ENCODE peak calls at places on chromosomes 5 and 9, in six cellular contexts. K, P, T, W, F and M are unnamed samples.

GRCh38 chr5:10585120-10585915 is 21.4 kb downstream of the ANKRD33B start:
- DNase-seq in K (no peak), P (no peak), T (no peak), W (no peak), F (no peak), M (no peak)

GRCh38 chr5:58348996-58349728 is 110.7 kb downstream of the PLK2 start:
- DNase-seq in K (peak), P (no peak), T (no peak), W (no peak), F (no peak), M (no peak)

GRCh38 chr9:87375397-87376073 is 122.1 kb upstream of the DAPK1 start:
- DNase-seq in K (no peak), P (no peak), T (no peak), W (no peak), F (no peak), M (peak)

GRCh38 chr9:134454386-134454978 is 128.2 kb downstream of the RXRA start:
- DNase-seq in K (no peak), P (no peak), T (no peak), W (no peak), F (peak), M (no peak)

GRCh38 chr5:9165567-9165966 is 380.3 kb downstream of the SEMA5A start:
- DNase-seq in K (no peak), P (peak), T (no peak), W (no peak), F (no peak), M (peak)

GRCh38 chr9:27142299-27142930 is 33.4 kb downstream of the TEK start:
- DNase-seq in K (no peak), P (no peak), T (no peak), W (no peak), F (no peak), M (no peak)

GRCh38 chr5:136133416-136134383 is 1.1 kb downstream of the SMAD5 start:
- DNase-seq in K (peak), P (peak), T (peak), W (no peak), F (peak), M (peak)

GRCh38 chr9:903886-904285 is 62.4 kb downstream of the DMRT1 start:
- DNase-seq in K (no peak), P (no peak), T (no peak), W (no peak), F (no peak), M (no peak)

GRCh38 chr5:132678735-132679134 is 4.9 kb downstream of the IL4 start:
- DNase-seq in K (no peak), P (no peak), T (no peak), W (no peak), F (no peak), M (no peak)

GRCh38 chr5:167478156-167478555 is 813.3 kb upstream of the WWC1 start:
- DNase-seq in K (no peak), P (no peak), T (no peak), W (no peak), F (no peak), M (no peak)

GRCh38 chr9:125867752-125868400 is 120.7 kb downstream of the PBX3 start:
- DNase-seq in K (peak), P (no peak), T (no peak), W (no peak), F (no peak), M (no peak)

GRCh38 chr9:16138561-16138960 is 585.7 kb downstream of the CCDC171 start:
- DNase-seq in K (no peak), P (no peak), T (no peak), W (no peak), F (no peak), M (no peak)

GRCh38 chr9:8856686-8857329 is 1057.2 kb upstream of the DMAC1 start:
- DNase-seq in K (no peak), P (no peak), T (no peak), W (no peak), F (peak), M (no peak)

GRCh38 chr5:137506296-137506695 is 7.2 kb upstream of the SPOCK1 start:
- DNase-seq in K (no peak), P (no peak), T (no peak), W (no peak), F (no peak), M (no peak)

GRCh38 chr5:140165101-140165920 is 9.7 kb upstream of the CYSTM1 start:
- DNase-seq in K (no peak), P (no peak), T (no peak), W (no peak), F (no peak), M (no peak)

GRCh38 chr9:134571946-134572914 is 69.4 kb upstream of the COL5A1 start:
- DNase-seq in K (no peak), P (no peak), T (no peak), W (no peak), F (peak), M (no peak)

GRCh38 chr5:55714339-55714738 is 2.2 kb upstream of the SLC38A9 start:
- DNase-seq in K (no peak), P (no peak), T (peak), W (no peak), F (no peak), M (peak)

GRCh38 chr9:125523681-125524080 is 183.3 kb downstream of the MAPKAP1 start:
- DNase-seq in K (no peak), P (no peak), T (no peak), W (no peak), F (no peak), M (no peak)

GRCh38 chr9:133990366-133991210 is 1.5 kb downstream of the VAV2 start:
- DNase-seq in K (peak), P (peak), T (no peak), W (no peak), F (peak), M (peak)

GRCh38 chr5:152329191-152329590 is 75.9 kb downstream of the NMUR2 start:
- DNase-seq in K (no peak), P (no peak), T (no peak), W (no peak), F (no peak), M (no peak)

GRCh38 chr5:135063056-135063445 is 29.0 kb upstream of the PITX1 start:
- DNase-seq in K (no peak), P (no peak), T (no peak), W (no peak), F (no peak), M (no peak)

GRCh38 chr5:60597570-60597969 is 102.4 kb downstream of the DEPDC1B start:
- DNase-seq in K (no peak), P (no peak), T (no peak), W (no peak), F (no peak), M (no peak)

GRCh38 chr9:79661926-79662552 is 90.3 kb downstream of the TLE4 start:
- DNase-seq in K (no peak), P (peak), T (no peak), W (no peak), F (no peak), M (no peak)

GRCh38 chr5:65157906-65158603 is 323.7 kb downstream of the ADAMTS6 start:
- DNase-seq in K (no peak), P (no peak), T (no peak), W (no peak), F (no peak), M (no peak)
- H2BK120ac ChIP-seq in K (peak), P (no peak), T (no peak), W (no peak), F (no peak), M (peak)

DNA sequence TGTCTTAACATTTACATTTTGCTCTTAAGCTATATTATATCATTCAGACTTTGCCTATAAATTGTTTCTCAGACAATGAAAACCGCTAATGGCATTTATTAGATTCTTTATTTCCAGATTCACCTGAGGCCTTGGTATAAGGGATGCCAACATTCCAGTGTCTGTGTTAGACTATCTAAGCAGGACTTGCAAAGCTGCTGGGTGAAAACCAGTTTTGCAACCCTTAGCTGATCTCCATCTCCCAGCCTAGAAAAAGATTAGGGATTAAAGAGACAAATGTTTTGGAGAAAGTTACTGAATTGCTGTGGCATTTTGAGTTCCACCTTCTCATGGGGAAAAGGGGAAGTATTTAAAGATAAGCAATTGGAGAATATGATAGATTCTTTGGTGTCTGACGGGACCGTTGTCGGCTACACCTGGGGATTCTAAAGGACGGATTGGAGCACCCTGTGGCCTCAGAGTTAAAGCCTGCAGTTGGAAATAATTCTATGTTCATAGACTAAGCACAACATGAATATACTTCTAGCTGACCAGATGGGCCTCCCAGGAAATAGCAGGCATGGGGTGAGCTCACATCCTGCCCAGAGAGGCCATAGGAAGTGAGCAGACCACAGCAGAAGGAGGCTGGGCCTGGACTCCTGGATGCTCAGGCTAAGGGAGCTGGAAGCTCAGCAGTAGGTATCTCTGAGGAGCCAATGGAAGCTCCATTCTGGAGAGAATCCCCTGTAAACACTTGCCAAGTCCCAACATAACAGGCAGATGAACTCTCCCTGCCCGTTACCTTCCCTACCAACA is 21.8 kb downstream of the ENTREP1 start:
- DNase-seq in K (peak), P (no peak), T (no peak), W (no peak), F (no peak), M (peak)
- H2AFZ ChIP-seq in K (peak), P (no peak), T (no peak), W (no peak), F (no peak), M (no peak)

DNA sequence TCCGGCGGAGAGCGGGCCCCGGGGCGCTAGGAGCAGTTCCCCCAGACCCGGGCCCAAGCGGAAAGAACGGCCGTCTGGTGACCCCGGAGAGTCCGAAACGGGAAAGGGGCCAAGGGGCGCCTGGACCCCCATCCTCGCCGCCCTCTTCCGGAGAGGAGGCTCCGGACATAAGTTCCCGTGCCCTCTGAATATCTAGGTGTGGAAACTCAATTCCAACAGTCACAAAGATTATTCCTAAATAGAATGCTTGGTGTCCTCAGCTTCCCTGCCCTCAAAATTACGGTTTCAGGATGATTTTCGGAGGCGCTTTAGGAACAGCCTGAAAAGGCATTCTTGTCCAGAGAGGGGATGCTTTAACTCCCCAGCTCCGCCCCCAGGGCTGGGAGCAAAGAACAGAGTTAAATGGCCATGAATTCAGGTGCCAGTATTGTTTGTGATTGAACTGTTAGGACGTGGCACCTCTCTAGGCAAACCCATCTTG is 688 bp upstream of the LHFPL2 start:
- DNase-seq in K (no peak), P (no peak), T (no peak), W (no peak), F (peak), M (peak)
- H2BK120ac ChIP-seq in K (peak), P (no peak), T (no peak), W (peak), F (peak), M (peak)

DNA sequence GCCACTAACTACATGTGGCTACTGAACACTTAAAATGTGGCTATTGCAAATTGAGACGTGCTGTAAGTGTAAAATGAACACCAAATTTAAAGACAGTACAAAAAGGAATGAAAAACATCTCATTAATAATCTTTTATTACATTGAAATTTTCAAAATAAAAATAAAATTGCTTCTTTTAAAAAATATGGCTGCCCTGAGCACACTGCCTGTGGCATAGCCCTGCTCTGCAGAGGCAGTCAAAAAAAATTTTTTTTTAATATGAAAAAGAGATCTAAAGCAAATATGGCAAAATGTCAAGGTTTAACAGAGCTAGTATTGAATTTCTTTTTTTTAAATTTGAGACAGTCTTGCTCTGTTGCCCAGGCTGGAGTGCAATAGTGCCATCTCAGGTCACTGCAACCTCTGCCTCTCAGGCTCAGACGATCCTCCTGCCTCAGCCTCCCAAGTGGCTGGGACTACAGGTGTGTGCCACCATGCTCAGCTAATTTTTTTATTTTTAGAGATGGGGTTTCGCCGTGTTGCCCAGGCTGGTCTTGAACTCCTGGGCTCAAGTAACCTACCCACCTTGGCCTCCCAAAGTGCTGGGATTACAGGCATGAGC is 25.6 kb downstream of the CARNMT1 start:
- DNase-seq in K (no peak), P (no peak), T (no peak), W (no peak), F (no peak), M (no peak)
- H2AFZ ChIP-seq in K (no peak), P (no peak), T (no peak), W (no peak), F (no peak), M (no peak)

GRCh38 chr5:127002390-127002789 is 28.0 kb downstream of the MARCHF3 start:
- DNase-seq in K (peak), P (no peak), T (no peak), W (no peak), F (peak), M (no peak)
- H2BK120ac ChIP-seq in K (peak), P (no peak), T (no peak), W (no peak), F (no peak), M (no peak)

DNA sequence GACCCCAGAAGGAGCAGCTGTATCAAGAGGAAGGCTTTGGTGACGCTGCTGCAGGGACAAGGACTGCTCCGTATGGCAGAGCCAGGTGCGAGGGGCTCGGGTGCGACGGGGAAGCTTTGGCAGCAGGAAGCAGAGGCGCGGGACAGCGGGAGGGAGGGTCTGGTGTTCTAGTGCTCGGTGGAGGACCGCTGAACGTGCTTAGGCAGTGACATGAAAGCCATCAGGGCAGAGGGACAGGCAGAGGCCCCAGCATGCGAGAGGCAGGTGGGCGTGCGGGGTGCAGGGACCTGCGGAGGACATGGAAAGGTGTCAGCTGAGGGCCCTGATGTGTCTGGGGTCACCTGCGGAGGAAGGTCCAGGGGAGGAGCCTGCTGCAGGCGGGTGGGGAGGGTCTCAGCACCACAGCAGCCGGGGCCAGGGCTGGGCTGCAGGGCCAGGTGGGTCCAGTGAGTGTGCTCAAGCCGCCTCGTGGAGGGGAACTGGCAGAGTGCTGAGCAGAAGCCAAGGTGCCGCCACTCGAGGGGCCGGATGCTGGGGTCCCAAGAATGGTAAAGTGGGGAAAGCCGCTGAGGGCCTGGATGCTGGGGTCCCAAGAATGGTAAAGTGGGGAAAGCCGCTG is 18.6 kb upstream of the SLC9A3 start:
- DNase-seq in K (no peak), P (no peak), T (no peak), W (no peak), F (no peak), M (no peak)
- H2AFZ ChIP-seq in K (peak), P (no peak), T (no peak), W (no peak), F (no peak), M (no peak)

DNA sequence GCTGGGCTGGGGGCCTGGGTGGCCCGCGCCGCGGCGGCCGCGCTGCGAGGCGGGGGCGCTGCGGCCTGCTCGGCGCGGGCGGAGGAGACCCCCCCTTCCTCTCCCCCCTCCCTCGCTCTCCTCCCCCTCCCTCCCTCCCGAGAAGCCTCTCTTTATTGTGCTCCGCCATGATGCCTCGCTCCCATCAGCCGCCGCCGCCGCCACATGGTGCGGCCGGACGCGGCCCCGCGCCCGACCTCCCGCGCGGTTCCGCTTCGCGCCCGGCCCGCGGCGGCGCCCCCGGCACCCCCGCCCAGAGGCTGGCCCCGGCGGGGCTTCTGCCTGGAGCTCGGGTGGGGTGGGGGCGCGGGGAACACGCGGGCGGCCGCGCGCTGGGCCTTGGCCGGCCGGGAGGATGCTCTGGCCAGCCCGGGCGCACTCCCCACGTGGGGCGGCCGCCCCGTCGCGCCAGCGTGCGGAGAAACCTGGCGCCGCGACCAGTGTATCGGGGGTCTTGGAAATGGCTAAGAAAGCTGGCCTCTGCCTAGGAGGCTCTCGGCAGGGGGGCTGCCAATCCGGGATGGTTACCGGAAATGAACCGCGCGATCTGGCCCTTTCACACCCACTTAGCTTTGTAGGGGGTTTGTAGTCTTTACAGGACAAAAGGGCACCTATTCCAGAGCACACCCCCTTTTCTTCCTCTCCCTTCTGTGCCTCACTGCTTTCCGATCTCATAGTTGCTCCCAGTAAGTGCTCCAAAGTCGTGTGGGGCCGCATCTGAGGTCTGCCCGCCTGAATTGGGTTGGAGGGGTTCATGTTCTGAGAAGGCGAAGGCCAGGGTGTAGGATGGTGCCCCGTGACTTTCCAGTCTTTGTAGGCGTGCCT is 1.0 kb downstream of the SET start:
- DNase-seq in K (peak), P (peak), T (peak), W (no peak), F (peak), M (no peak)
- H2BK120ac ChIP-seq in K (peak), P (peak), T (no peak), W (no peak), F (peak), M (peak)

GRCh38 chr9:98254236-98255063 is 999 bp downstream of the TBC1D2 start:
- DNase-seq in K (no peak), P (no peak), T (no peak), W (no peak), F (no peak), M (no peak)
- H2AFZ ChIP-seq in K (peak), P (peak), T (no peak), W (peak), F (peak), M (peak)